ENCODE peak calls at places on chromosome 16, in seven cellular contexts. One of them, this sample, is unnamed.

GRCh38 chr16:82995927-82996441 is 369.2 kb downstream of the CDH13 start:
- DNase-seq in thoracic aorta: no peak
- DNase-seq in psoas muscle: no peak
- DNase-seq in spleen: no peak
- DNase-seq in mammary epithelial cell: peak; percentile 55
- DNase-seq in choroid plexus epithelial cell: peak; percentile 96
- DNase-seq in fibroblast of mammary gland: peak; percentile 63
- DNase-seq in this sample: peak; percentile 91

GRCh38 chr16:87945351-87946042 is 5.7 kb upstream of the BANP start:
- DNase-seq in thoracic aorta: no peak
- DNase-seq in psoas muscle: peak; percentile 67
- DNase-seq in spleen: peak; percentile 87
- DNase-seq in mammary epithelial cell: peak; percentile 80
- DNase-seq in choroid plexus epithelial cell: peak; percentile 86
- DNase-seq in fibroblast of mammary gland: peak; percentile 87
- DNase-seq in this sample: no peak

GRCh38 chr16:62077998-62078397 is 41.8 kb upstream of the CDH8 start:
- DNase-seq in thoracic aorta: no peak
- DNase-seq in psoas muscle: no peak
- DNase-seq in spleen: no peak
- DNase-seq in mammary epithelial cell: no peak
- DNase-seq in choroid plexus epithelial cell: peak; percentile 4
- DNase-seq in fibroblast of mammary gland: no peak
- DNase-seq in this sample: no peak

GRCh38 chr16:69644790-69645189 is 79.0 kb downstream of the NFAT5 start:
- DNase-seq in thoracic aorta: no peak
- DNase-seq in psoas muscle: no peak
- DNase-seq in spleen: no peak
- DNase-seq in mammary epithelial cell: no peak
- DNase-seq in choroid plexus epithelial cell: peak; percentile 38
- DNase-seq in fibroblast of mammary gland: no peak
- DNase-seq in this sample: no peak

GRCh38 chr16:77618011-77618410 is 104.3 kb upstream of the NUDT7 start:
- DNase-seq in thoracic aorta: no peak
- DNase-seq in psoas muscle: no peak
- DNase-seq in spleen: no peak
- DNase-seq in mammary epithelial cell: no peak
- DNase-seq in choroid plexus epithelial cell: peak; percentile 64
- DNase-seq in fibroblast of mammary gland: no peak
- DNase-seq in this sample: no peak

GRCh38 chr16:25014500-25015147 is 545 bp downstream of the ARHGAP17 start:
- DNase-seq in thoracic aorta: no peak
- DNase-seq in psoas muscle: peak; percentile 51
- DNase-seq in spleen: peak; percentile 91
- DNase-seq in mammary epithelial cell: peak; percentile 52
- DNase-seq in choroid plexus epithelial cell: peak; percentile 57
- DNase-seq in fibroblast of mammary gland: peak; percentile 45
- DNase-seq in this sample: no peak

GRCh38 chr16:69615528-69615927 is 49.8 kb downstream of the NFAT5 start:
- DNase-seq in thoracic aorta: no peak
- DNase-seq in psoas muscle: no peak
- DNase-seq in spleen: no peak
- DNase-seq in mammary epithelial cell: no peak
- DNase-seq in choroid plexus epithelial cell: no peak
- DNase-seq in fibroblast of mammary gland: no peak
- DNase-seq in this sample: no peak

GRCh38 chr16:2282866-2283555 is 15.1 kb upstream of the RNPS1 start:
- DNase-seq in thoracic aorta: no peak
- DNase-seq in psoas muscle: no peak
- DNase-seq in spleen: no peak
- DNase-seq in mammary epithelial cell: no peak
- DNase-seq in choroid plexus epithelial cell: no peak
- DNase-seq in fibroblast of mammary gland: no peak
- DNase-seq in this sample: no peak

GRCh38 chr16:54926166-54926838 is 4.4 kb upstream of the IRX5 start:
- DNase-seq in thoracic aorta: no peak
- DNase-seq in psoas muscle: no peak
- DNase-seq in spleen: no peak
- DNase-seq in mammary epithelial cell: peak; percentile 79
- DNase-seq in choroid plexus epithelial cell: peak; percentile 58
- DNase-seq in fibroblast of mammary gland: peak; percentile 83
- DNase-seq in this sample: no peak

GRCh38 chr16:24668481-24669001 is 60.9 kb upstream of the TNRC6A start:
- DNase-seq in thoracic aorta: peak; percentile 16
- DNase-seq in psoas muscle: peak; percentile 23
- DNase-seq in spleen: no peak
- DNase-seq in mammary epithelial cell: peak; percentile 40
- DNase-seq in choroid plexus epithelial cell: peak; percentile 28
- DNase-seq in fibroblast of mammary gland: peak; percentile 96
- DNase-seq in this sample: no peak

GRCh38 chr16:21283521-21284289 is 5.6 kb upstream of the CRYM start:
- DNase-seq in thoracic aorta: no peak
- DNase-seq in psoas muscle: peak; percentile 45
- DNase-seq in spleen: peak; percentile 76
- DNase-seq in mammary epithelial cell: peak; percentile 43
- DNase-seq in choroid plexus epithelial cell: peak; percentile 46
- DNase-seq in fibroblast of mammary gland: peak; percentile 38
- DNase-seq in this sample: no peak

GRCh38 chr16:85851034-85851780 is 47.8 kb upstream of the IRF8 start:
- DNase-seq in thoracic aorta: no peak
- DNase-seq in psoas muscle: no peak
- DNase-seq in spleen: no peak
- DNase-seq in mammary epithelial cell: no peak
- DNase-seq in choroid plexus epithelial cell: no peak
- DNase-seq in fibroblast of mammary gland: peak; percentile 9
- DNase-seq in this sample: no peak

GRCh38 chr16:13957197-13958078 is 37.5 kb downstream of the ERCC4 start:
- DNase-seq in thoracic aorta: no peak
- DNase-seq in psoas muscle: peak; percentile 67
- DNase-seq in spleen: no peak
- DNase-seq in mammary epithelial cell: peak; percentile 87
- DNase-seq in choroid plexus epithelial cell: peak; percentile 96
- DNase-seq in fibroblast of mammary gland: peak; percentile 99
- DNase-seq in this sample: peak; percentile 89

GRCh38 chr16:65773319-65773874 is 593.1 kb upstream of the CDH5 start:
- DNase-seq in thoracic aorta: no peak
- DNase-seq in psoas muscle: no peak
- DNase-seq in spleen: no peak
- DNase-seq in mammary epithelial cell: no peak
- DNase-seq in choroid plexus epithelial cell: no peak
- DNase-seq in fibroblast of mammary gland: no peak
- DNase-seq in this sample: no peak

GRCh38 chr16:14502932-14503741 is 126.9 kb downstream of the PARN start:
- DNase-seq in thoracic aorta: no peak
- DNase-seq in psoas muscle: no peak
- DNase-seq in spleen: no peak
- DNase-seq in mammary epithelial cell: peak; percentile 95
- DNase-seq in choroid plexus epithelial cell: peak; percentile 83
- DNase-seq in fibroblast of mammary gland: peak; percentile 81
- DNase-seq in this sample: no peak

GRCh38 chr16:10688291-10688690 is 6.4 kb downstream of the TEKT5 start:
- DNase-seq in thoracic aorta: no peak
- DNase-seq in psoas muscle: no peak
- DNase-seq in spleen: no peak
- DNase-seq in mammary epithelial cell: no peak
- DNase-seq in choroid plexus epithelial cell: no peak
- DNase-seq in fibroblast of mammary gland: no peak
- DNase-seq in this sample: no peak

GRCh38 chr16:2803545-2804195 is 5.4 kb downstream of the PRSS41 start:
- DNase-seq in thoracic aorta: no peak
- DNase-seq in psoas muscle: no peak
- DNase-seq in spleen: no peak
- DNase-seq in mammary epithelial cell: no peak
- DNase-seq in choroid plexus epithelial cell: no peak
- DNase-seq in fibroblast of mammary gland: no peak
- DNase-seq in this sample: no peak

GRCh38 chr16:5505093-5505887 is 407.7 kb upstream of the EEF2KMT start:
- DNase-seq in thoracic aorta: no peak
- DNase-seq in psoas muscle: no peak
- DNase-seq in spleen: no peak
- DNase-seq in mammary epithelial cell: no peak
- DNase-seq in choroid plexus epithelial cell: no peak
- DNase-seq in fibroblast of mammary gland: no peak
- DNase-seq in this sample: no peak

GRCh38 chr16:70694088-70694487 is 8.2 kb upstream of the MTSS2 start:
- DNase-seq in thoracic aorta: no peak
- DNase-seq in psoas muscle: peak; percentile 54
- DNase-seq in spleen: no peak
- DNase-seq in mammary epithelial cell: peak; percentile 60
- DNase-seq in choroid plexus epithelial cell: peak; percentile 70
- DNase-seq in fibroblast of mammary gland: peak; percentile 85
- DNase-seq in this sample: peak; percentile 77

GRCh38 chr16:11562941-11563340 is 23.8 kb downstream of the LITAF start:
- DNase-seq in thoracic aorta: no peak
- DNase-seq in psoas muscle: no peak
- DNase-seq in spleen: no peak
- DNase-seq in mammary epithelial cell: no peak
- DNase-seq in choroid plexus epithelial cell: no peak
- DNase-seq in fibroblast of mammary gland: no peak
- DNase-seq in this sample: no peak

GRCh38 chr16:53864819-53865491 is 161.0 kb downstream of the FTO start:
- DNase-seq in thoracic aorta: no peak
- DNase-seq in psoas muscle: no peak
- DNase-seq in spleen: no peak
- DNase-seq in mammary epithelial cell: peak; percentile 78
- DNase-seq in choroid plexus epithelial cell: no peak
- DNase-seq in fibroblast of mammary gland: peak; percentile 46
- DNase-seq in this sample: no peak

GRCh38 chr16:12321363-12321762 is 344.8 kb downstream of the SNX29 start:
- DNase-seq in thoracic aorta: no peak
- DNase-seq in psoas muscle: no peak
- DNase-seq in spleen: no peak
- DNase-seq in mammary epithelial cell: no peak
- DNase-seq in choroid plexus epithelial cell: no peak
- DNase-seq in fibroblast of mammary gland: no peak
- DNase-seq in this sample: no peak

GRCh38 chr16:62620259-62620658 is 584.0 kb upstream of the CDH8 start:
- DNase-seq in thoracic aorta: no peak
- DNase-seq in psoas muscle: no peak
- DNase-seq in spleen: no peak
- DNase-seq in mammary epithelial cell: no peak
- DNase-seq in choroid plexus epithelial cell: no peak
- DNase-seq in fibroblast of mammary gland: no peak
- DNase-seq in this sample: no peak

GRCh38 chr16:19645557-19645981 is 72.5 kb downstream of the KNOP1 start:
- DNase-seq in thoracic aorta: no peak
- DNase-seq in psoas muscle: peak; percentile 59
- DNase-seq in spleen: no peak
- DNase-seq in mammary epithelial cell: no peak
- DNase-seq in choroid plexus epithelial cell: peak; percentile 77
- DNase-seq in fibroblast of mammary gland: peak; percentile 28
- DNase-seq in this sample: no peak

GRCh38 chr16:82311528-82311927 is 141.5 kb upstream of the MPHOSPH6 start:
- DNase-seq in thoracic aorta: no peak
- DNase-seq in psoas muscle: no peak
- DNase-seq in spleen: no peak
- DNase-seq in mammary epithelial cell: no peak
- DNase-seq in choroid plexus epithelial cell: no peak
- DNase-seq in fibroblast of mammary gland: no peak
- DNase-seq in this sample: no peak

GRCh38 chr16:50808929-50809538 is 67.1 kb downstream of the CYLD start:
- DNase-seq in thoracic aorta: no peak
- DNase-seq in psoas muscle: no peak
- DNase-seq in spleen: no peak
- DNase-seq in mammary epithelial cell: no peak
- DNase-seq in choroid plexus epithelial cell: no peak
- DNase-seq in fibroblast of mammary gland: no peak
- DNase-seq in this sample: no peak

GRCh38 chr16:30367349-30368009 is 2.8 kb downstream of the TBC1D10B start:
- DNase-seq in thoracic aorta: no peak
- DNase-seq in psoas muscle: no peak
- DNase-seq in spleen: no peak
- DNase-seq in mammary epithelial cell: no peak
- DNase-seq in choroid plexus epithelial cell: no peak
- DNase-seq in fibroblast of mammary gland: no peak
- DNase-seq in this sample: no peak

GRCh38 chr16:30368792-30369090 is 1.6 kb downstream of the TBC1D10B start:
- DNase-seq in thoracic aorta: no peak
- DNase-seq in psoas muscle: no peak
- DNase-seq in spleen: no peak
- DNase-seq in mammary epithelial cell: no peak
- DNase-seq in choroid plexus epithelial cell: no peak
- DNase-seq in fibroblast of mammary gland: no peak
- DNase-seq in this sample: no peak

GRCh38 chr16:30368122-30368791 is 2.0 kb downstream of the TBC1D10B start:
- DNase-seq in thoracic aorta: no peak
- DNase-seq in psoas muscle: no peak
- DNase-seq in spleen: no peak
- DNase-seq in mammary epithelial cell: peak; percentile 52
- DNase-seq in choroid plexus epithelial cell: peak; percentile 56
- DNase-seq in fibroblast of mammary gland: peak; percentile 74
- DNase-seq in this sample: no peak

GRCh38 chr16:30365200-30365599 is 5.1 kb downstream of the TBC1D10B start:
- DNase-seq in thoracic aorta: no peak
- DNase-seq in psoas muscle: no peak
- DNase-seq in spleen: peak; percentile 65
- DNase-seq in mammary epithelial cell: no peak
- DNase-seq in choroid plexus epithelial cell: no peak
- DNase-seq in fibroblast of mammary gland: no peak
- DNase-seq in this sample: no peak

GRCh38 chr16:30366511-30366910 is 3.8 kb downstream of the TBC1D10B start:
- DNase-seq in thoracic aorta: no peak
- DNase-seq in psoas muscle: no peak
- DNase-seq in spleen: no peak
- DNase-seq in mammary epithelial cell: no peak
- DNase-seq in choroid plexus epithelial cell: no peak
- DNase-seq in fibroblast of mammary gland: no peak
- DNase-seq in this sample: no peak
- H3K4me3 ChIP-seq in thoracic aorta: no peak overlapping the region
- H3K4me3 ChIP-seq in psoas muscle: peak overlapping the region; percentile 93
- H3K4me3 ChIP-seq in spleen: no peak overlapping the region
- H3K4me3 ChIP-seq in mammary epithelial cell: no peak overlapping the region
- H3K4me3 ChIP-seq in choroid plexus epithelial cell: no peak overlapping the region
- H3K4me3 ChIP-seq in fibroblast of mammary gland: no peak overlapping the region
- H3K4me3 ChIP-seq in this sample: no peak overlapping the region

GRCh38 chr16:27237229-27238015 is 31.1 kb downstream of the NSMCE1 start:
- DNase-seq in thoracic aorta: no peak
- DNase-seq in psoas muscle: no peak
- DNase-seq in spleen: peak; percentile 92
- DNase-seq in mammary epithelial cell: no peak
- DNase-seq in choroid plexus epithelial cell: no peak
- DNase-seq in fibroblast of mammary gland: no peak
- DNase-seq in this sample: no peak
- TF ChIP-seq CTCF in thoracic aorta: no peak
- TF ChIP-seq CTCF in psoas muscle: no peak
- TF ChIP-seq CTCF in spleen: no peak
- TF ChIP-seq CTCF in mammary epithelial cell: no peak
- TF ChIP-seq CTCF in choroid plexus epithelial cell: no peak
- TF ChIP-seq CTCF in fibroblast of mammary gland: no peak
- TF ChIP-seq CTCF in this sample: no peak

GRCh38 chr16:67199011-67199807 is at the start of gene ELMO3:
- DNase-seq in thoracic aorta: no peak
- DNase-seq in psoas muscle: no peak
- DNase-seq in spleen: no peak
- DNase-seq in mammary epithelial cell: peak; percentile 67
- DNase-seq in choroid plexus epithelial cell: no peak
- DNase-seq in fibroblast of mammary gland: no peak
- DNase-seq in this sample: no peak
- H3K4me3 ChIP-seq in thoracic aorta: no peak within 1 kb of the TSS
- H3K4me3 ChIP-seq in psoas muscle: no peak within 1 kb of the TSS
- H3K4me3 ChIP-seq in spleen: no peak within 1 kb of the TSS
- H3K4me3 ChIP-seq in mammary epithelial cell: peak within 1 kb of the TSS; percentile 81
- H3K4me3 ChIP-seq in choroid plexus epithelial cell: no peak within 1 kb of the TSS
- H3K4me3 ChIP-seq in fibroblast of mammary gland: no peak within 1 kb of the TSS
- H3K4me3 ChIP-seq in this sample: no peak within 1 kb of the TSS

GRCh38 chr16:57300387-57301125 is 16.1 kb upstream of the PLLP start:
- DNase-seq in thoracic aorta: peak; percentile 99
- DNase-seq in psoas muscle: peak; percentile 98
- DNase-seq in spleen: peak; percentile 99
- DNase-seq in mammary epithelial cell: peak; percentile 97
- DNase-seq in choroid plexus epithelial cell: peak; percentile 99
- DNase-seq in fibroblast of mammary gland: peak; percentile 98
- DNase-seq in this sample: peak; percentile 98
- TF ChIP-seq CTCF in thoracic aorta: peak; percentile 89
- TF ChIP-seq CTCF in psoas muscle: peak; percentile 96
- TF ChIP-seq CTCF in spleen: peak; percentile 94
- TF ChIP-seq CTCF in mammary epithelial cell: peak; percentile 99
- TF ChIP-seq CTCF in choroid plexus epithelial cell: peak; percentile 98
- TF ChIP-seq CTCF in fibroblast of mammary gland: peak; percentile 99
- TF ChIP-seq CTCF in this sample: peak; percentile 96

This sample was measured in HFF-Myc.